ENCODE peak calls at places on chromosomes 3 and 15, in eight cellular contexts. K, G, Z, C, J, O, T and V are unnamed samples.
A peak's percentile ranks its signal among the peaks of the same experiment; 100 is the strongest.

GRCh38 chr3:84738101-84738500 is 220.7 kb upstream of the CADM2 start:
- DNase-seq in O (no peak), G (no peak), T (no peak), Z (no peak), C (no peak), K (no peak), J (no peak), V (no peak)

GRCh38 chr15:73899197-73900128 is 26.1 kb downstream of the TBC1D21 start:
- DNase-seq in T (no peak), O (no peak), K (no peak), Z (no peak), C (no peak), G (no peak), J (no peak), V (no peak)

GRCh38 chr3:112321867-112322652 is 10.9 kb upstream of the CD200 start:
- DNase-seq in C (no peak), G (peak; percentile 27), K (no peak), T (no peak), O (no peak), J (no peak), Z (no peak), V (peak; percentile 44)

GRCh38 chr3:1830851-1831250 is 267.8 kb upstream of the CNTN4 start:
- DNase-seq in J (no peak), K (no peak), O (no peak), Z (no peak), G (no peak), T (no peak), C (no peak), V (no peak)

GRCh38 chr3:39428745-39429201 is 22.3 kb downstream of the RPSA start:
- DNase-seq in Z (no peak), C (no peak), O (no peak), K (no peak), T (no peak), G (no peak), J (no peak), V (no peak)

GRCh38 chr3:106380232-106380631 is 511.4 kb upstream of the CBLB start:
- DNase-seq in G (no peak), Z (no peak), C (no peak), K (no peak), J (no peak), O (no peak), T (no peak), V (no peak)

GRCh38 chr3:15982667-15983145 is 184.9 kb upstream of the ANKRD28 start:
- DNase-seq in J (no peak), O (no peak), Z (no peak), G (no peak), K (no peak), T (no peak), C (peak; percentile 84), V (no peak)

GRCh38 chr3:128416578-128417150 is 50.0 kb downstream of the DNAJB8 start:
- DNase-seq in T (no peak), Z (no peak), G (no peak), J (no peak), O (peak; percentile 73), K (no peak), C (no peak), V (no peak)

GRCh38 chr3:154193174-154193573 is 72.0 kb downstream of the ARHGEF26 start:
- DNase-seq in Z (no peak), O (no peak), K (no peak), C (no peak), J (no peak), T (no peak), G (no peak), V (no peak)

GRCh38 chr3:181690769-181691168 is 21.0 kb upstream of the SOX2 start:
- DNase-seq in T (no peak), C (no peak), G (no peak), Z (no peak), J (no peak), K (no peak), O (no peak), V (no peak)

GRCh38 chr3:93904568-93904967 is 69.1 kb downstream of the PROS1 start:
- DNase-seq in K (no peak), G (no peak), O (no peak), J (no peak), C (no peak), Z (no peak), T (no peak), V (no peak)
- H3K9me3 ChIP-seq in K (no peaks in the 10 kb centered on the region), G (no peaks in the 10 kb centered on the region), O (no peaks in the 10 kb centered on the region), J (no peaks in the 10 kb centered on the region), C (no peaks in the 10 kb centered on the region), Z (no peaks in the 10 kb centered on the region), T (no peaks in the 10 kb centered on the region), V (peaks cover 2% of the 10 kb centered on the region)

GRCh38 chr3:185236969-185237368 is 16.9 kb downstream of the EHHADH start:
- DNase-seq in J (no peak), O (no peak), K (no peak), G (no peak), C (no peak), T (no peak), Z (no peak), V (no peak)

DNA sequence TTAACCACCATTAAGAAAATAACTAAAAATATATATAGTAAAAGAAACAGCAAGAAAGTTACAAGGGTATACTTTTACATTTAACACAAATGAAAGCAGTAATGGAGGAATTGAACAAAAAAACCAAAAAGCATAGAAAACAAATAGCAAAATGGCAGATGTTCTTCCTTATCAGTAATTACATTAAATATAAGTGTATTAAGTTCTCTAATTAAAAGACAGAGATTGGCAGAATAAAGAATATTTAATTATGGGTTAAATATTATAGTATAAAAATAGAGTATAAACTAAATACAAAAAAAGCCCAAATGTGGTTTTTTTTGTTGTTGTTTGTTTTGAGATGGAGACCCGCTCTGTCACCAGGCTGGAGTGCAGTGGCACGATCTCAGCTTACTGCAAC is 20.5 kb downstream of the EHHADH start:
- DNase-seq in K (no peak), Z (no peak), J (no peak), C (no peak), O (no peak), G (no peak), T (no peak), V (no peak)
- H3K9me3 ChIP-seq in K (no peaks in the 10 kb centered on the region), Z (peaks cover 27% of the 10 kb centered on the region), J (no peaks in the 10 kb centered on the region), C (peaks cover 29% of the 10 kb centered on the region), O (no peaks in the 10 kb centered on the region), G (no peaks in the 10 kb centered on the region), T (no peaks in the 10 kb centered on the region), V (no peaks in the 10 kb centered on the region)

GRCh38 chr15:71775857-71776256 is 34.5 kb upstream of the NR2E3 start:
- DNase-seq in C (no peak), O (no peak), K (no peak), Z (no peak), G (no peak), T (no peak), J (no peak), V (no peak)
- H3K9me3 ChIP-seq in C (no peaks in the 10 kb centered on the region), O (no peaks in the 10 kb centered on the region), K (no peaks in the 10 kb centered on the region), Z (no peaks in the 10 kb centered on the region), G (no peaks in the 10 kb centered on the region), T (no peaks in the 10 kb centered on the region), J (no peaks in the 10 kb centered on the region), V (no peaks in the 10 kb centered on the region)

GRCh38 chr3:104286645-104287044 is 1080.1 kb upstream of the ALCAM start:
- DNase-seq in T (no peak), Z (no peak), O (no peak), C (no peak), J (no peak), K (no peak), G (no peak), V (no peak)

GRCh38 chr3:104279617-104280016 is 1087.1 kb upstream of the ALCAM start:
- DNase-seq in K (no peak), G (no peak), O (no peak), J (no peak), Z (no peak), C (no peak), T (no peak), V (no peak)

GRCh38 chr3:104281713-104282112 is 1085.0 kb upstream of the ALCAM start:
- DNase-seq in J (no peak), C (no peak), Z (no peak), O (no peak), T (no peak), K (no peak), G (no peak), V (no peak)
- H3K9me3 ChIP-seq in J (no peaks in the 10 kb centered on the region), C (peaks cover 7% of the 10 kb centered on the region), Z (peaks cover 16% of the 10 kb centered on the region), O (no peaks in the 10 kb centered on the region), T (no peaks in the 10 kb centered on the region), K (no peaks in the 10 kb centered on the region), G (no peaks in the 10 kb centered on the region), V (no peaks in the 10 kb centered on the region)

DNA sequence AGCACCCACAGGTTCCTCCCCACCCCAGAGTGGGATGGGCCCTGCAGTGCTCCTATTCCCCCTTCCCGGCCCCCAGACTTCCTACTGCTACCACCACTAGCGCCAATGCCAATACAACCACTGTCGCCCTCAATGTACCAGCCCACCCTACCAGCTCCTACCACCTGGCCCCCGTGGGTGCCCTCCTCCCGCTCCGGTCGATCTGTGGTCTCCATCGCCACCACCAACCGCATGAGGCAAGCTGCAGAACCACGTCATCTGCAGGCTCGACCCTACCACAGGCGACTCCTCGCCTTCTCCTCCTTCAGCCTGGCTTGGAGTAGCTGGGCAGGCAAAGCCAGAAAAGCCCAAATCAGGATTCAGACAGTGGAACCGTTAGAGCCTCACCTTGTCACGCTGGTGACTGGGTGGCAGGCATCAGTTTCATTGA is 179.3 kb downstream of the POTEB3 start:
- DNase-seq in Z (peak; percentile 70), J (no peak), T (no peak), C (peak; percentile 48), G (no peak), O (peak; percentile 33), K (no peak), V (no peak)
- H3K9me3 ChIP-seq in Z (no peaks in the 10 kb centered on the region), J (peaks cover 28% of the 10 kb centered on the region), T (no peaks in the 10 kb centered on the region), C (no peaks in the 10 kb centered on the region), G (no peaks in the 10 kb centered on the region), O (peaks cover 28% of the 10 kb centered on the region), K (no peaks in the 10 kb centered on the region), V (peaks cover 2% of the 10 kb centered on the region)

DNA sequence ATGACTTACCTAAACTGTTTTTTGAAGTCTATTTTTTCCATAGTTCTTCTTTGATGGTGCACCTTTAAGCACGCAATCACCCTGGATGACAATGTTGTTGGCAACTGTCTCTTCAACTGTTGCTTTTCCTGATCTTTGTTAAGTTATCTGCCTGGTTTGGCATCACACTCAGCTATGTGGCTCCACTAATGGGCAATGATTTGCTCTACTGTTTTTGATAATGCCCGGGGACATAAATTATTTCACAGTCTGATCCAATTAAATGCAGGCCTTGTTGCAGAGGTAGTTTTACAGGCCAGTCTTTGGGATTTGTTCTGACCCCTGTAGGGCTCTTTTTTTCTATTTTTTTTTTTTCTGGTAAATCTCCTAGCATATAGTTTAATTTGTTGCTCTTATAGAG is 436.3 kb downstream of the ZNF385D start:
- DNase-seq in Z (no peak), O (no peak), J (no peak), T (no peak), K (no peak), C (no peak), G (no peak), V (no peak)
- H3K9me3 ChIP-seq in Z (no peaks in the 10 kb centered on the region), O (no peaks in the 10 kb centered on the region), J (no peaks in the 10 kb centered on the region), T (no peaks in the 10 kb centered on the region), K (no peaks in the 10 kb centered on the region), C (peaks cover 3% of the 10 kb centered on the region), G (no peaks in the 10 kb centered on the region), V (no peaks in the 10 kb centered on the region)